ENCODE peak calls at places on chromosomes 16 and 17, in nine cellular contexts. R is prostate gland, Q is GM12878, D is Peyer's patch, J is gastrocnemius medialis, G is sigmoid colon, C is A549, X is IMR-90, B is heart left ventricle. T is an unnamed sample.

GRCh38 chr17:73452056-73452455 is 140.3 kb upstream of the CDC42EP4 start:
- DNase-seq in R (no peak), G (no peak), J (no peak), B (no peak), D (no peak), X (no peak), Q (no peak), C (no peak), T (no peak)

GRCh38 chr17:47850692-47851573 is at the start of gene SP6:
- DNase-seq in Q (no peak), B (peak; percentile 57), G (no peak), X (peak; percentile 51), C (peak; percentile 91), J (no peak), D (peak; percentile 92), R (peak; percentile 85), T (peak; percentile 66)

GRCh38 chr16:58271589-58271988 is 23.2 kb downstream of the PRSS54 start:
- DNase-seq in B (no peak), X (no peak), G (no peak), C (no peak), Q (no peak), R (no peak), J (no peak), D (no peak), T (no peak)

GRCh38 chr16:88430524-88431446 is 22.3 kb upstream of the ZFPM1 start:
- DNase-seq in B (no peak), X (no peak), J (no peak), Q (no peak), R (no peak), G (no peak), C (no peak), D (peak; percentile 80), T (no peak)

GRCh38 chr16:30893082-30893743 is 664 bp downstream of the BCL7C start:
- DNase-seq in D (peak; percentile 59), C (no peak), X (no peak), G (no peak), J (no peak), R (no peak), Q (no peak), B (no peak), T (no peak)

GRCh38 chr17:57868007-57868774 is 18.3 kb upstream of the MRPS23 start:
- DNase-seq in C (peak; percentile 97), Q (peak; percentile 47), J (peak; percentile 69), X (peak; percentile 94), G (peak; percentile 96), R (peak; percentile 78), B (peak; percentile 79), D (peak; percentile 82), T (peak; percentile 50)

GRCh38 chr17:29078183-29079045 is 35.5 kb downstream of the PIPOX start:
- DNase-seq in Q (no peak), X (peak; percentile 15), G (no peak), C (no peak), J (no peak), B (no peak), D (no peak), R (no peak), T (peak; percentile 32)

GRCh38 chr17:65463242-65463641 is 98.2 kb downstream of the AXIN2 start:
- DNase-seq in B (peak; percentile 59), D (no peak), C (no peak), J (peak; percentile 90), Q (no peak), R (peak; percentile 13), G (no peak), X (peak; percentile 7), T (peak; percentile 84)

GRCh38 chr17:16281351-16281750 is 64.3 kb downstream of the PIGL start:
- DNase-seq in J (no peak), C (no peak), B (no peak), G (no peak), R (no peak), Q (no peak), D (no peak), X (peak; percentile 96), T (no peak)

GRCh38 chr17:31746884-31747495 is 112.1 kb downstream of the COPRS start:
- DNase-seq in C (no peak), R (no peak), G (no peak), B (no peak), J (no peak), Q (no peak), X (no peak), D (no peak), T (no peak)

GRCh38 chr16:56608876-56609462 is 585 bp downstream of the MT2A start:
- DNase-seq in G (no peak), X (no peak), D (no peak), R (no peak), C (no peak), J (no peak), B (no peak), Q (no peak), T (no peak)

GRCh38 chr17:48215583-48216139 is 108.1 kb downstream of the SNX11 start:
- DNase-seq in C (peak; percentile 75), G (no peak), X (peak; percentile 28), J (no peak), R (no peak), Q (no peak), B (no peak), D (peak; percentile 57), T (no peak)

DNA sequence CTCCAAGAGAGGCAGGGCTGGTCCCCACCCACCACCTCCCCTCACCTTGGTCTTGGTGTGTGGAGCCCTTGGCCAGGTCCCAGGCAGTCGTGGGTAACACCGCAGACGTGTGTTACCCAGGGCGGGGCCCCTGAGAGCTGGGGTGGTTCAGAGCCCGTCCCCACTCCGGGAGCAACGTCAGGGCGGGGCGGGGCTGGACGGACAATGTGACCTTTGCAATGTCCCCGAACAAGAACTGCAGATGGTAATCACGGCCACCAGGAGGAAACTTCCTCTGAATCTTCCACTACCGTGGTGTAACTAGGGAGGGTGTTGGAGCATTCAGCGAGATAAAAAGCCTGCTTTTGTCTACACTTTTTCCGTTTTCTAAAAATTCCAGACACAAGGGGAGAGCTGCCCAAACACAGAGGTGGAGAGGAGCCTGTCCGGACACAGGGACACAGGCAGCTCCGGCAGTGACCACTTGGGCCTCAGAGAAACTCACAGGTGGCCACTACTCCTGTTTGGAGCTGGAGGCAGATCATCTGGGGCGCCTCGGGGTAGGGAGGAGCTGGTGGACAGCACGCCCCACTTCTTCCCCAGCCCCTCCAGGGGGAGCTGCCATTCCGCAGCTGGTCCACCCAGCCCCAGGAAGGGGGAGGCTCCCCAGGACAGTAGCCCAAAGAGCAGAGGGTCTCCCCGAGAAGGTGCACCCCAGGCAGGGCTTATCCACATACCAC is 14.2 kb upstream of the SLC38A10 start:
- DNase-seq in D (peak; percentile 96), B (peak; percentile 90), R (peak; percentile 53), X (peak; percentile 51), C (peak; percentile 99), J (peak; percentile 87), Q (no peak), G (peak; percentile 95), T (peak; percentile 60)
- TF ChIP-seq POLR2A in D (peak; percentile 91), B (peak; percentile 67), R (peak; percentile 18), X (no peak), C (peak; percentile 50), J (peak; percentile 75), Q (no peak), G (peak; percentile 53), T (no peak)

GRCh38 chr16:23244122-23244521 is 58.0 kb upstream of the SCNN1B start:
- DNase-seq in R (no peak), Q (no peak), B (no peak), G (no peak), C (no peak), X (no peak), J (no peak), D (no peak), T (no peak)
- TF ChIP-seq CTCF in R (no peak), Q (no peak), B (no peak), G (no peak), C (no peak), X (no peak), J (no peak), D (no peak), T (no peak)

GRCh38 chr17:44213403-44214229 is 5.9 kb downstream of the UBTF start:
- DNase-seq in C (no peak), R (no peak), Q (no peak), B (no peak), X (no peak), D (no peak), J (no peak), G (no peak), T (no peak)

GRCh38 chr17:44209786-44210341 is 9.6 kb downstream of the UBTF start:
- DNase-seq in J (no peak), G (no peak), X (peak; percentile 40), D (no peak), Q (no peak), B (no peak), C (no peak), R (no peak), T (no peak)

GRCh38 chr17:44212507-44213402 is 6.7 kb downstream of the UBTF start:
- DNase-seq in C (no peak), R (no peak), J (no peak), X (no peak), G (no peak), B (no peak), D (no peak), Q (no peak), T (no peak)

GRCh38 chr17:44211281-44212265 is 7.9 kb downstream of the UBTF start:
- DNase-seq in D (no peak), G (no peak), Q (no peak), R (no peak), C (no peak), B (no peak), J (no peak), X (no peak), T (no peak)

DNA sequence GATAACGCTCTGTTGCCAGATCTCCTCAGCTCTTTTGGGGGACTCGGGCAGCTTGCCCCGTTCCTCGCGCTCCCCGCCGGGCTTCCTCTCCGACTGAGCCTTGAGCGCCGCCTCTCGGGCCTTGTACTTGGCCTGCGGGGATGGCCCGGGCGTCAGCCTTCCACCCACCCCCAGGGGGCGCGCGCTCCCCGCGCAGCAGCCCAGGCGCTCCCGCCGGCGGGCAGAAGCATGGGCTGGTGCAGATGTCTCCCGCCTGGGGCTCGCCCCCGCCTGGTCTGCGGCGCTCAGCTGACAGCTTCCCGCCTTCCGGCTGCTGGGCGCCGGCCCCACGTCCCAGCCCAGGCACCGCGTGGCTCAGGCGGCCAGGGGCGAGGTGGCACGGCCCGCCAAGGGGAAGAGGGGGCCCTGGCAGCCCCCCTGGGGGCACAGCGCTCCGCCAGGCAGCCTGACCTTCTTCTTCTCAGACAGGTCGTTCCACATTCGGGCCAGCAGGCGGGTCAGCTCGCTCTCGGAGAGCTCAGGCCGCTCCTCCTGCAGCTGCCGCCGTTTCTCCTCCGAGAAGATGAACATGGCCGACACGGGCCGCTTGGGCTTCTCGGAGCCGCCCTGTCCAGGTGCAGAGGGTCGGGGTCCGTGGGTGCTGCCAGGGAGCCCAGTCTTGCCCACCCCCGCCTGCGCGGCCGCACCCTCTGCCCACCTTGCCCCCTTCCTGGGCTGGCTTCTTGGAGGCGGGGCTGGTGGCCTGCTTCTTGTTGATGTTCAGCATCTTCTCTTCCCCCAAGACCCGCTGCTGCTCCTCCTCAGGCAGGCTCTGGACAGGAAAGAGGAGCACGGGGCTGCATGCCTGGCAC is 8.9 kb downstream of the UBTF start:
- DNase-seq in B (peak; percentile 89), D (peak; percentile 96), X (peak; percentile 85), G (peak; percentile 96), Q (no peak), R (peak; percentile 75), C (peak; percentile 91), J (peak; percentile 64), T (peak; percentile 92)
- TF ChIP-seq POLR2A in B (peak; percentile 40), D (peak; percentile 15), X (peak; percentile 62), G (no peak), Q (peak; percentile 79), R (no peak), C (no peak), J (no peak), T (no peak)

GRCh38 chr16:66095676-66096075 is 270.8 kb upstream of the CDH5 start:
- DNase-seq in G (no peak), C (no peak), R (no peak), J (no peak), X (no peak), B (no peak), D (no peak), Q (no peak), T (no peak)
- TF ChIP-seq CTCF in G (no peak), C (no peak), R (no peak), J (no peak), X (peak; percentile 7), B (no peak), D (no peak), Q (no peak), T (no peak)

T was measured in testis.